ENCODE peak calls at places on chromosomes 16 and 17, in four cellular contexts. H is HEK293T, X is K562, E is HepG2. I is an unnamed sample.

GRCh38 chr16:56300901-56301351 is 109.6 kb downstream of the GNAO1 start:
- DNase-seq in X (no peak), E (no peak), H (no peak), I (no peak)

GRCh38 chr16:3068486-3068885 is 3.0 kb downstream of the IL32 start:
- DNase-seq in X (no peak), E (no peak), H (no peak), I (no peak)

GRCh38 chr17:57406131-57406980 is 150.0 kb downstream of the MSI2 start:
- DNase-seq in H (no peak), X (peak), E (peak), I (no peak)

GRCh38 chr16:23843143-23843542 is 7.4 kb downstream of the PRKCB start:
- DNase-seq in X (no peak), E (no peak), H (no peak), I (no peak)

GRCh38 chr17:63356275-63356905 is 89.7 kb downstream of the CYB561 start:
- DNase-seq in E (no peak), X (no peak), H (peak), I (no peak)

GRCh38 chr17:39002991-39003715 is 36.0 kb upstream of the FBXO47 start:
- DNase-seq in X (peak), H (no peak), E (no peak), I (no peak)

GRCh38 chr17:50051606-50052005 is 4.3 kb upstream of the ITGA3 start:
- DNase-seq in E (no peak), H (no peak), X (no peak), I (no peak)

GRCh38 chr16:1498899-1499676 is 5.9 kb downstream of the TELO2 start:
- DNase-seq in H (no peak), X (no peak), E (no peak), I (no peak)

DNA sequence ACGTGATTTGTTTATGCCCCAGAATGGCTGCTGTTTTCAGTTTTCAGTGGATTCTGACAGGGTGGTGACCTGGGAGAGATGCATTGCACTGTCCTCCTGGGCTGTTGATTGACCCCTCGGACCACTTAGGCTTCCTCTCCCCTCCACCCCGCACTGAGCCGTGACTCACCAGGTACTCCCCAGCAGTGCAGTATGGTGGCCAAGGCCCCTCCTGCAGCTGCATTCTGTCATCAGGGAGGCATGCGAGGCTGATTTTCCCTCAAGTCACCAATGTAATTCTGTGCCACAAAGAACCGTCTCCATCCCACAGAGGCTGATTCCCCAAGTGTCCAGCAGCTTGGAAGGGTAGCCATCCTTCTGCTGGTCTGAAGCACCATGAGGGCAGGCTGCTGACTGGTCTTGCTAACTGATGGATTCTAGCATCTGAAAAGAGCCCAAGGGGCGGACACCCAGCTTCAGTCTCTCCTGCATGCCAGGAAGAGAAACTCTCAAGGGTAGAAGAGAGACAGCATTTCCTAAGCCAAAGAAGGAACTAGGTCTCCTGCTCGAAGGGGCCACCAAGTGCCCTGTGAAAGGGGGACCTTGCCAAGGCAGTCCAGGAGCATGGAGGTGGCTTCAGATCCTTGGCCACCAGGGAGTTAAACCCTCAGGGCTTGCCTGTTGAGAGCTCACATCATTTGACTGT is 148.1 kb downstream of the SOCS1 start:
- DNase-seq in H (no peak), E (no peak), X (no peak), I (no peak)
- TF ChIP-seq FOXK2 in H (no peak), E (no peak), X (no peak), I (no peak)

DNA sequence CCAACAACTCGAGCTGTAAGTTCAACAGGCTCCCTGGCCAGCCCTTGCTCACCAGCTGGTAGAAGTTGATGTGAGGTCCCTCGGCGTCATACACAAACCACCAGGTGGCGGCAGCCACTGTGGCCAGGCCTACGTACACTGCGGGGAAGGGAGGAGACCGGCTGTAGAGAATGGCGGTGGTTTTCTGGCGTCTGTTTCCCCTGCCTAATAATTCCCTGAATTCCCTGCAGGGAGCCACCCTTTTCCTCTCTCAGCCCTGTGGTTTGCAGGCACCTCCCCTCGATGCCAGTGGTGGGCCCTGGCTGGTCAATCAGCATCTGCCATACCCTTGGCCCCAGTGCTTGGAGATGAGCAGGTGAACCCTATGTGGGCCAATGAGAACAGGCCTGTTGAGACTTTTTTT is 18.9 kb upstream of the P2RX1 start:
- DNase-seq in E (peak), X (peak), H (peak), I (no peak)
- TF ChIP-seq FOXK2 in E (no peak), X (no peak), H (no peak), I (no peak)

DNA sequence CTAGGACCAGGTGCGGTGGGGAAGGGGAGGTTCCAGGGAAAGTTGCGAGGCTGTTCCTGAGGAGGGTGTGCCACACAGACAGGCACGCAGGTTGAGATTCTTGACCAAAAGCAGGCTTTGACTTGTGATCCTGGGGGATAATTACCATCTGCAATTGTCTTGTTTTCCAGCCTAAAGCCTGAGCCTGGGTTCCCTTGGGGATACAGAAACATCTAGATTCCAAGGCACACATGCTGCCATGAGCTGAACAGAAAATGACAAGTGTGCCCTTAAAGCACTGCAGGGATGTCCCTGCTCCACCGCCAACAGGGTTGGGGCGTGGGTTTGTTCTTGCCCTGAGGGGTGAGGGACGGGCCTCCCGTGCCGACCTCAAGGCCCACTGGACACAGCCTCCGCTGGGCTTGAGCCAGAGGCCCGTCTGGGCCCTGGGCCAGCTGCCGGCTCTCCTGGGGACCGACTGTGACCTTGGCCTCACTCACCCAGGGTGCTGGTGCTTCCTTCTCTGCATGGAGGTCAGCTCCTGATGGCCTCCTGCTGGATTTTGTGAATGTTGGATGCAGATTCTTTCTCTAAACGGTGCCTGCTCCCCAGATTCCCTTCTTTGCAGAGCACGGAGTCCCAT is 14.0 kb downstream of the CA5A start:
- DNase-seq in E (no peak), H (no peak), X (no peak), I (no peak)
- TF ChIP-seq FOXK2 in E (no peak), H (no peak), X (no peak), I (no peak)

GRCh38 chr16:75064403-75065148 is 52.0 kb downstream of the LDHD start:
- DNase-seq in X (peak), H (no peak), E (peak), I (no peak)

GRCh38 chr16:75063549-75064082 is 53.0 kb downstream of the LDHD start:
- DNase-seq in E (no peak), H (no peak), X (no peak), I (no peak)

GRCh38 chr16:75066861-75067447 is 49.6 kb downstream of the LDHD start:
- DNase-seq in H (no peak), E (no peak), X (no peak), I (no peak)

GRCh38 chr16:75065808-75066149 is 50.8 kb downstream of the LDHD start:
- DNase-seq in E (no peak), H (no peak), X (no peak), I (no peak)

GRCh38 chr16:75065149-75065807 is 51.3 kb downstream of the LDHD start:
- DNase-seq in H (no peak), X (peak), E (no peak), I (no peak)
- TF ChIP-seq FOXK2 in H (no peak), X (no peak), E (no peak), I (no peak)

DNA sequence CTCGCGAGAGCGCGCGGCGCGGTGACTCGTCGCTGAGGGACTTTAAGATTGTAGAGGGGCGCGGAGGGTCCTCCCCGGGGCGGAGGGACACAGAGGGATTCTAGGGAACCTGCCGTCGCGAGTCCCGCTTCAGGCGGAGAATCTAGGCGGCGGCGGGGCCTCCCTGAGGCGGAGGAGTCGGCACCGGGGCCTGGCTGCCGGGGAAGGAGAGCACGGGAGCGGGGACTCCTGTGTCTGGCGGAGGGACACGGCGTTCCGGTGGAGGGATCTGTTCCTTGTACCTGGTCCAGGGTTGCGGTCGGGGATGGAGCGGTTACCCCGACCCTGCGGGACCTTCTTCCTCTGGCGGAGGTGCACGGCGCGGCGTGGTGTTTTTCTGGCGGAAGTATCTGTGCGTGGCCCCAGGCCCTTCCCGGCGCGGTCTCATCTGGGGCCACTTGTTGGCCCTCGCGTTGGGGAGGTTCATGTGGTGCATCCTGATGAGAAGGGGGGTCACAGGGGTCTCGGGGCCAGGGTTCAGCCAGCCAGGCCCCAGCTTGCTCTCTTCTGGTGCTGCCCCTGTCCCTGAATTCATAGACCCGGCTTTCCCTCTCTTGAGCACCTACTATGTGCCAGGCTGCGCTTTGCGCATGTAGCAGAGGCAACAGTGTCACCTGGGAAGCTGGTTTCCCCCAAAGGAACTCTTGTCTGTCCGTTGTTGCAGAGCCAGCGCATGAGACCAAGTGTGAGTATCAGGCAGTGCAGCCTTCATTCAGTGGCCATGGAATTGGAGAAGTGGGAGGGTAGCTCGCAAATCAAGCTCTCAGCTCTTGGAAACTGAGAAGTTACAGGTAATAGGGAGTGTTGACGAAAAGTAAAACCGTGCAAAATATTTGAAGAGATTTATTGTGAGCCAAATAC is 561 bp upstream of the ZKSCAN2 start:
- DNase-seq in E (peak), X (peak), H (peak), I (peak)
- TF ChIP-seq FOXK2 in E (peak), X (peak), H (no peak), I (peak)

GRCh38 chr17:66135219-66135618 is 56.7 kb downstream of the CEP112 start:
- DNase-seq in H (no peak), E (no peak), X (no peak), I (no peak)
- TF ChIP-seq FOXK2 in H (no peak), E (no peak), X (no peak), I (no peak)

DNA sequence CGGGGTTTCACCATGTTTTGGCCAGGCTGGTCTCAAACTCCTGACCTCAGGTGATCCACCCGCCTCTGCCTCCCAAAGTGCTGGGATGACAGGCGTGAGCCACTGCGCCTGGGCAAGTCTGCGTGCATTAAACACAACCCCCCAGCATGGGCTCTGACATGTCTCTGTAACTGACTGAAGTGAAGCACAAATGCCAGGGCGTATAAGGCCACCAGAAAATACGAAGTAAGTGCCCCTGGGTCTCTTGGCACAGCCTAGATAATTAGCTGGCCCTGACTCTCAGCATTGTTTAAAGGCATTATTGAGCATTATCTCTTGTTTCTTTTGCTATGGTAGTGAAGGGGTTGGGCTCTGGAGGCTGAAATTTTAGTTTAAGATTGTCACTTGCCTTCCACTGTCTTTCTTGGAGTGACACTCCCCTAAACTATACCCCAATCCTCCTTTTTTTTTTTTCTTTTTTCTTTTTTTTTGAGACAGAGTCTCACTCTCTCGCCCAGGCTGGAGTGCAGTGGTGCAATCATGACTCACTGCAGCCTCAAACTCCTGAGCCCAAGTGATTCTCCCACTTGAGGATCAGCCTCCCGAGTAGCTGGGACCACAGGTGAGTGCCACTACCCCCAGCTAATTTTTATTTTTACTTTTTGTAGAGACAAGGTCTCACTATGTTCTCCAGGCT is 8.2 kb upstream of the SEC14L1 start:
- DNase-seq in H (no peak), E (no peak), X (no peak), I (no peak)
- TF ChIP-seq FOXK2 in H (no peak), E (no peak), X (no peak), I (no peak)

GRCh38 chr17:45895304-45895968 is 1.1 kb downstream of the MAPT start:
- DNase-seq in E (no peak), H (peak), X (no peak), I (no peak)
- TF ChIP-seq FOXK2 in E (no peak), H (no peak), X (no peak), I (no peak)

GRCh38 chr17:47201168-47201567 is 8.0 kb upstream of the MYL4 start:
- DNase-seq in X (no peak), E (no peak), H (no peak), I (no peak)
- TF ChIP-seq FOXK2 in X (no peak), E (no peak), H (no peak), I (no peak)

DNA sequence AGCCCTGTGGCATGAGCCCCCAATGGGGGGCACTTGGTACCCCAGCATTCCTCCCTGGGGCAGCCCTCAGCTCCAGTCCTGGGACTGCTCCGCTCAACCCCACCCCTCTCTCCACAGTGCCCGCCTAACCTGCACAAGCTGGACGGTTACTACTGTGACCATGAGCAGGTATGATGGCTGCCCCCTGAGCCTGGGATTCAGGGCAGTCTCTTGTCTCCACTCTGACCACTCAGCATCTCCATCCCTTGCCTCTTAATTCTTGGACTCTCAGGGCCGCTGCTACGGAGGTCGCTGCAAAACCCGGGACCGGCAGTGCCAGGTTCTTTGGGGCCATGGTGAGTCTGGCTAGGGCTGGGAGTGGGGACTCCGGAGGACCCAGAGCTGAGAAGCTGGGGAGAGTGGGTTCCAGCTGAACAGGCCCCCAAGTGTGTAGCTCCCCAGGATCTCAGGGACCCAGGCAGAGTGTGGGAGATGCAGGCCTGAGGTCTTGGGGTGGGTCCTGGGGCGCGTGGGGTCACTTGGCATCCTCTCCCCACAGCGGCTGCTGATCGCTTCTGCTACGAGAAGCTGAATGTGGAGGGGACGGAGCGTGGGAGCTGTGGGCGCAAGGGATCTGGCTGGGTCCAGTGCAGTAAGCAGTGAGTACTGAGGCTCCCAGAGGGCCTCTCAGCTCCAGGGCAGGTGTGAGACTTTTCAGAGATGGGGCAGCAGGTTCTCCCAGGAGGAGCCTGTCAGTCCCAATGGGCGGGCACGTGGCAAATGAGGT is 18.0 kb downstream of the ADAM11 start:
- DNase-seq in E (no peak), H (no peak), X (no peak), I (no peak)
- TF ChIP-seq FOXK2 in E (no peak), H (no peak), X (no peak), I (no peak)

I was measured in GM12878.